ENCODE peak calls at places on chromosomes 16 and 17, in four cellular contexts. I is H1, H is IMR-90, F is H9. O is an unnamed sample.

GRCh38 chr17:30995347-30995746 is 24.5 kb downstream of the RNF135 start:
- DNase-seq in F (no peak), H (peak), I (no peak), O (no peak)

GRCh38 chr16:67886387-67886786 is 1.7 kb downstream of the NRN1L start:
- DNase-seq in F (no peak), I (no peak), H (no peak), O (peak)

GRCh38 chr17:17576772-17577234 is 14.7 kb downstream of the PEMT start:
- DNase-seq in I (no peak), H (no peak), F (no peak), O (no peak)

GRCh38 chr17:58333396-58334207 is 5.0 kb upstream of the TSPOAP1 start:
- DNase-seq in I (no peak), H (no peak), F (no peak), O (no peak)

GRCh38 chr16:53664724-53665345 is 38.8 kb downstream of the RPGRIP1L start:
- DNase-seq in H (peak), F (no peak), I (no peak), O (no peak)

GRCh38 chr17:681738-682137 is 32.9 kb downstream of the VPS53 start:
- DNase-seq in F (no peak), I (no peak), H (peak), O (peak)

GRCh38 chr16:10539793-10540192 is 40.6 kb downstream of the EMP2 start:
- DNase-seq in I (no peak), F (no peak), H (no peak), O (no peak)

GRCh38 chr16:2514333-2515179 is 804 bp downstream of the ATP6V0C start:
- DNase-seq in H (no peak), F (peak), I (no peak), O (peak)

GRCh38 chr16:84795338-84796053 is 24.3 kb upstream of the CRISPLD2 start:
- DNase-seq in I (no peak), H (peak), F (no peak), O (peak)

GRCh38 chr17:57684711-57685498 is 60.2 kb downstream of the CCDC182 start:
- DNase-seq in I (peak), F (no peak), H (no peak), O (no peak)

GRCh38 chr17:7388856-7389255 is 5.5 kb downstream of the PLSCR3 start:
- DNase-seq in H (no peak), F (no peak), I (no peak), O (no peak)

GRCh38 chr16:10966129-10966528 is 21.8 kb downstream of the CLEC16A start:
- DNase-seq in I (no peak), H (no peak), F (no peak), O (no peak)

GRCh38 chr16:61182416-61182815 is 853.8 kb downstream of the CDH8 start:
- DNase-seq in F (no peak), H (no peak), I (no peak), O (peak)

GRCh38 chr16:69057400-69058378 is 47.8 kb upstream of the HAS3 start:
- DNase-seq in F (no peak), H (peak), I (no peak), O (no peak)
- H2BK5ac ChIP-seq in F (no peak), H (peak), I (peak), O (peak)

GRCh38 chr17:71639865-71640264 is 481.0 kb upstream of the SOX9 start:
- DNase-seq in I (no peak), H (no peak), F (no peak), O (no peak)

GRCh38 chr17:71634376-71634775 is 486.4 kb upstream of the SOX9 start:
- DNase-seq in F (no peak), I (no peak), H (no peak), O (no peak)

GRCh38 chr17:71635187-71635586 is 485.6 kb upstream of the SOX9 start:
- DNase-seq in I (no peak), F (no peak), H (no peak), O (no peak)

GRCh38 chr17:71636644-71637043 is 484.2 kb upstream of the SOX9 start:
- DNase-seq in I (no peak), H (no peak), F (no peak), O (no peak)

DNA sequence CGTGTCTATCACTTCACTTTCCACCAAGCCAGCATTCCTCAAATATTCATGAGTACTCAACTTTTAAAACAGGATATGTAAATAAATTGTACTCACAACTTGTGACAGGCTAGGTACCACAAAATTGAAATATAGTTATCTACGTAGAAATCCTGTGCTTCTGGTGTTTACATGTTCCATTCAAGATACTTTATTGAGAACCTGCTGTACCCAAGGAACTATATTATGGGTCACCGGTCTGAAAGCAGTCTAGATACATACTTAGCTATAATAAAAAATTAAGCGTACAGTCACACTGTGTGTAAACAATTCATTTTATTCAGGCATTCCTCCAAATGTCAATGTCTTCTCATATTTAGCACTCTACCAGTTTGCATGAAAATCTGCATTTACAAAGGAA is 482.2 kb upstream of the SOX9 start:
- DNase-seq in H (no peak), I (no peak), F (no peak), O (no peak)
- H4K5ac ChIP-seq in H (no peak), I (no peak), F (no peak), O (no peak)

GRCh38 chr17:79625706-79626105 is 14.9 kb upstream of the RBFOX3 start:
- DNase-seq in H (no peak), I (peak), F (no peak), O (no peak)

GRCh38 chr17:79627766-79628690 is 17.2 kb upstream of the RBFOX3 start:
- DNase-seq in I (peak), H (no peak), F (peak), O (no peak)

GRCh38 chr17:79624658-79625478 is 14.0 kb upstream of the RBFOX3 start:
- DNase-seq in F (peak), I (peak), H (no peak), O (no peak)

GRCh38 chr17:79627184-79627765 is 16.4 kb upstream of the RBFOX3 start:
- DNase-seq in F (peak), I (peak), H (no peak), O (no peak)

DNA sequence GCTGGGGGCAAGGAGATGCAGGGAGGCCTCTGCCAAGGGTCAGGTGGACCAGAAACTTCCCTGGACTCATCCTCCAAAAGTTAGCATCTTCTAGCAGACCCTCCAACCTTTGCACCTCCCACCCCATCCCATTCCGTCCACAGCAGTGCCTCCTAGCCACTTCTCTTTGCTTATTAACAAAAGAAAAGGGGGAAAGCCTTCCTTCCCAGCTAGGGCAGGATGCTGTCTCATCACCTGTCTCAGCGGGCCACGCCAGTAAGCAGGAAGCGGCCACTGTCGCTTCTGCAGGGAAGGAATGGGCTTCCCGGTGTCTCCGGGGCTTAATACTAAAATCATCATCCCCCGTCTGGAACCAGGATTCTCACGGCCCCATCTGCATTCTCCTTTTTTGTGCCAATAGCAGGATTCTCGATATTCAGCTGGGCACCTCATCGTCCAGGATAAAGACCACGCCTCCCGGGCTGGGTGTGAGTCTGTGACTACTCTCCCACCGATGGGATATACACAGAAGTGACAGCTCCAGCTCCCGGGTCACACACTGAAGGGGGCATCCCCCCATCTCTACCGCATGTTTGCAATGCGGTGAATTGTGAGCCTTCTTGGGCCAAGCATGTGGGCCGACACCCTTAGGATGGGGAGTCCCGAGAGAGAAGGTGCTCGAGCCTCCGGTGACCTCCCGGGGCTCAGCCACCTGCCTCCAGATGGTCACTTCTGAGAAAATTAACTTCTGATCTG is 15.5 kb upstream of the RBFOX3 start:
- DNase-seq in I (peak), H (no peak), F (peak), O (no peak)
- H3K4ac ChIP-seq in I (no peak), H (no peak), F (no peak), O (no peak)

GRCh38 chr16:50367777-50368409 is 895 bp downstream of the BRD7 start:
- DNase-seq in I (no peak), H (no peak), F (no peak), O (peak)

GRCh38 chr16:50363656-50364055 is 5.1 kb downstream of the BRD7 start:
- DNase-seq in I (no peak), F (no peak), H (no peak), O (no peak)

GRCh38 chr16:50368410-50369132 is at the start of gene BRD7:
- DNase-seq in H (peak), F (peak), I (peak), O (peak)

GRCh38 chr16:50369133-50369804 is 481 bp upstream of the BRD7 start:
- DNase-seq in I (no peak), H (no peak), F (no peak), O (peak)

DNA sequence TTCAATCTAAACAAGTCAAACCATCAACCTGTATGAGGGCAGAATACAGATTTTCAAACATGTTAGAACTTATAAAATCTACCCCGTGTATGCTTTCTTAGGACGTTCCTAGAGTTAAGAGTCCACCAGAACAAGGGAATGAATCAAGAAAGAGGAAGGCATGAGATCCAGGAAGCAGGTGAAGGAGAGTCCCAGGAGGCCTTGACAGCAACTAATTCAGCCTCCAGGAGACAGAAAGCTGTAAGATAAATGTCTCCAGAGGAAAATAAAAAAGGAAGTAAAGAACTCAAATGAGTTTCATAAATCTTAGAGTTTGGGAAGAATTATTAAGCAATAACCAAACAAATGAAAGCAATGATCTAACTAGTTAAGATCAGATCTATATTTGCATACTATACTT is 2.7 kb downstream of the BRD7 start:
- DNase-seq in H (no peak), I (no peak), F (no peak), O (no peak)
- H2BK5ac ChIP-seq in H (no peak), I (no peak), F (no peak), O (no peak)

GRCh38 chr17:2172447-2172938 is 117.6 kb downstream of the HIC1 start:
- DNase-seq in I (no peak), H (peak), F (no peak), O (peak)
- H4K5ac ChIP-seq in I (no peak), H (peak), F (no peak), O (no peak)

DNA sequence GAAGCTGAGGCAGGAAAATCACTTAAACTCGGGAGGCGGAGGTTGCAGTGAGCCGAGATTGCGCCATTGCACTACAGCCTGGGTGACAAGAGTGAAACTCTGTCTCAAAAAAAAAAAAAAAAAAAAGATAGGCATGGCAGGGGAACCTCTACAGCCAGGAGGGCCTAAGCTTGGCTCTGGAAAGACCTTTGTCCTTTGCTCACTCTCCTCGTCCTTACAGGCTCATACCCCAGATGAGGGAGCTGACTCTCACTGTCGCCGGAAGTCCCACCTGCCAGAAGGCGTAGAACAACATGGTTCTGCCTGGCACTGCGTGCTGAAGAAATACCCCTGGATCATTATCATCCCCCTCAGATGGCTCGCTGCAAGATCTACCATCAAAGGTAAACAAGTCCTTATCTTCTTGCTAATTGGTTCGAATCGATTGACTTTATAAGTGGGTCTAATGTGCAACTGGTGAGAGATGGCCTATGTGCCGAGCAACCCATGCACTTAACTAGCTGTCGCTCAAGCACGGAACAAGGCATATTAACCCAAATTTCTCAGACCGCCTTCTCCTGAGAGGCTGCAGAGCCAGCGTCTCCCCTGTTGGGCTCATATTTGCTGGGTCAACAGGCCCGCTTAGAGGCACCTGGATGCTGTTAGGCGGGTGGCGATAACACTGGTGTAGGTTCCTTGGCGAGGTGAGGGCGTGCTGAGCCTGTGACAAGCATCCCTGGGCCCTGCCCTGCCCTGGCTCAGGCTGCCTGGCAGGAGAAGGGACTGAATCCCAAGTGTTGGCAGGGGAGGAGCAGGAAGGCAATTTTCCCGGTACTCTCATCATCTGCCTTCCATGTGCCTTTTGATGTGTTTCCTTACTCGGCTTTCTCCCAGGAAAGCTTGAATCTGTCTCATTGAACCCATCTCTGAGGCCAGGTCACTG is 29.6 kb downstream of the RTN4RL1 start:
- DNase-seq in H (no peak), F (no peak), I (no peak), O (no peak)
- H3K4ac ChIP-seq in H (no peak), F (no peak), I (no peak), O (peak)

GRCh38 chr17:82386256-82386831 is 14.8 kb downstream of the UTS2R start:
- DNase-seq in H (no peak), F (no peak), I (no peak), O (peak)

GRCh38 chr17:82383411-82383810 is 11.8 kb downstream of the UTS2R start:
- DNase-seq in F (no peak), H (no peak), I (no peak), O (no peak)

GRCh38 chr17:82385559-82386255 is 14.1 kb downstream of the UTS2R start:
- DNase-seq in H (no peak), I (no peak), F (no peak), O (no peak)

GRCh38 chr17:82384051-82384729 is 12.6 kb downstream of the UTS2R start:
- DNase-seq in I (no peak), F (no peak), H (no peak), O (no peak)

DNA sequence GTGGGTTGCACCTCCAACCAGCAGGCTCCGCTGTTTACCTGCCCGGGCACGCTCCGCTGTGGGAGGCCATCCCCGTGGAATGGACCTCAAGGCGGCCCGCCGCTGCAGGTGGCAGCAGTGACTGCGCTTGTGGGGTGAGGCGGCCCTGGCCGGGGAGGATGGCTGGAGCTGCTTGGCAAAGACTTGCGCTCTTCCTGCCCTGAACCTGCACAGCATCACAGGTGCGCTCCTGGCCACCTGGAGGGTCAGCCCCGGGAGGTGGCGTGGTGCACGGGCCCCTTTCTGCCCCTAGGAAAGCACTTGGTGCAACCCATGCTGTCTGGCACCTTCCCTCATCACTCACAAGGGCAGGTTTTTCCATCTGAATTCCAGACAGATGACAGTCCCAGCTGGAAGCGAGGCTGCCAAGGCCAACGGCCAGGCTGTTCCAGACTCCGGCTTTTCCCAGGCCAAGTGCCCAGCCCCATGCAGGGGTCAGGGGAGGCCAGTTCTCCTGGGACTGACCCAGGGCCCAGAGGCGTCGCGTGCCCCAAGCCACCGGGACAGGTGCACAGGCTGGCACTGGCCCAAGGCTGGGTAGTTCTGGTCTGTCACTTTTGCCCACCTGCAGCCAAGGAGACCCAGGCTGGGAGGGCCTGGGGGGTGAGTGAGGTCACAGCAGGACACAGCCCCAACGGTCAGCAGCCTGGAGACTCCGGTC is 13.3 kb downstream of the UTS2R start:
- DNase-seq in F (peak), H (peak), I (no peak), O (peak)
- H2BK5ac ChIP-seq in F (no peak), H (no peak), I (no peak), O (no peak)

GRCh38 chr17:12027658-12028057 is 7.0 kb downstream of the MAP2K4 start:
- DNase-seq in H (no peak), I (no peak), F (no peak), O (no peak)
- H4K5ac ChIP-seq in H (no peak), I (no peak), F (no peak), O (no peak)

DNA sequence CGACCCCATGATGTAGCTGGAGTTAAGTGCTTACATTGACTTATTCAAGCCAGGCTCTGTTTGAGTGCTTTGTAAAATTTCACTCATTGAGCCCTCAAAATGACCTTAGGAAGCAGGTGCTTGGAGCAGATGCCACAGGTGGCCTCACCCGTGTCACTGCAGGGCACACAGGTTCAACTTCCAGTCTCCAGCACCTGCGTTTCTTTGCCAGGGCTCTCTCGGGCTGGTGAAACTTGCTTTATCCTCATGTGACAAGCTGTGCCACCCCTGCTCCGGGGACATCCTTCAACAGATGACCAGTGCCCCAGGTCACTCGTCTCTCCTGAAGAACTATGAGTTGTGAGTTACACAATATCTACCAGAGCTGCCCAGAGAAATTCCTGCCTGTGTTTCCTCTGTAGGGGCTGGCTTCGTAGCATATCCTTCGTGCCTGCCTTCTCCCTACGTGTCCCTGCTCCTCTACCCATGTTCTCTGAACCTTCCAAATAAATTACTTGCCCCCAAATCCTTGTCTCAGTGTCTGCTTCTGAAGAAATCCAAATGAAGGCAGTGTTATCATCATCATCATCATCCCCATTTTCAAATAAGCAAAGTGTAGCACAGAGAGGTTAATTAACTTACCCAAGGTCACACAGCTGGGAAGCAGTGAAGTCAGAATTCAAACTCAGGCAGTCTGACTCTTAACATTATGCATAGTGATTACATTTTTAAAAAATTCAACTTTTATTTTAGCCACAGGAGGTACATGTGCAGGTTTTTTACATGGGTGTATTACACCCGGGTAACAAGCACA is 352.5 kb downstream of the NPIPA8 start:
- DNase-seq in H (no peak), I (no peak), F (no peak), O (no peak)
- H3K4ac ChIP-seq in H (no peak), I (no peak), F (no peak), O (no peak)

GRCh38 chr16:57209780-57210179 is 23.7 kb downstream of the RSPRY1 start:
- DNase-seq in I (no peak), F (no peak), H (no peak), O (no peak)
- H2BK5ac ChIP-seq in I (no peak), F (no peak), H (no peak), O (no peak)